ENCODE peak calls at places on chromosome 20, in nine cellular contexts. One of them, this sample, is unnamed.

GRCh38 chr20:37311710-37312355 is 22.4 kb downstream of the MANBAL start:
- DNase-seq in activated CD8-positive, alpha-beta T cell treated with anti-CD3 and anti-CD28 coated beads for 36 hours: no peak
- DNase-seq in colonic mucosa: no peak
- DNase-seq in bronchial epithelial cell: peak
- DNase-seq in NCI-H1694 treated with DMSO at 0.1 percent for 48 hours: no peak
- DNase-seq in adipocyte: peak
- DNase-seq in Peyer's patch: no peak
- DNase-seq in endothelial cell: no peak
- DNase-seq in fibroblast of gingiva: no peak
- DNase-seq in this sample: no peak

GRCh38 chr20:49347156-49347555 is 69.3 kb upstream of the ZNFX1 start:
- DNase-seq in fibroblast of gingiva: no peak
- DNase-seq in colonic mucosa: no peak
- DNase-seq in Peyer's patch: no peak
- DNase-seq in adipocyte: no peak
- DNase-seq in NCI-H1694 treated with DMSO at 0.1 percent for 48 hours: no peak
- DNase-seq in endothelial cell: no peak
- DNase-seq in activated CD8-positive, alpha-beta T cell treated with anti-CD3 and anti-CD28 coated beads for 36 hours: no peak
- DNase-seq in bronchial epithelial cell: no peak
- DNase-seq in this sample: no peak

GRCh38 chr20:39607124-39607523 is 645.0 kb downstream of the DHX35 start:
- DNase-seq in bronchial epithelial cell: peak
- DNase-seq in adipocyte: no peak
- DNase-seq in activated CD8-positive, alpha-beta T cell treated with anti-CD3 and anti-CD28 coated beads for 36 hours: no peak
- DNase-seq in colonic mucosa: no peak
- DNase-seq in Peyer's patch: no peak
- DNase-seq in NCI-H1694 treated with DMSO at 0.1 percent for 48 hours: no peak
- DNase-seq in endothelial cell: no peak
- DNase-seq in fibroblast of gingiva: peak
- DNase-seq in this sample: peak

GRCh38 chr20:34045294-34045693 is 51.6 kb downstream of the RALY start:
- DNase-seq in NCI-H1694 treated with DMSO at 0.1 percent for 48 hours: no peak
- DNase-seq in bronchial epithelial cell: no peak
- DNase-seq in fibroblast of gingiva: no peak
- DNase-seq in endothelial cell: no peak
- DNase-seq in colonic mucosa: peak
- DNase-seq in Peyer's patch: no peak
- DNase-seq in activated CD8-positive, alpha-beta T cell treated with anti-CD3 and anti-CD28 coated beads for 36 hours: no peak
- DNase-seq in adipocyte: peak
- DNase-seq in this sample: peak

GRCh38 chr20:13101701-13102100 is 92.9 kb downstream of the SPTLC3 start:
- DNase-seq in NCI-H1694 treated with DMSO at 0.1 percent for 48 hours: no peak
- DNase-seq in adipocyte: no peak
- DNase-seq in activated CD8-positive, alpha-beta T cell treated with anti-CD3 and anti-CD28 coated beads for 36 hours: no peak
- DNase-seq in Peyer's patch: no peak
- DNase-seq in bronchial epithelial cell: peak
- DNase-seq in endothelial cell: no peak
- DNase-seq in fibroblast of gingiva: no peak
- DNase-seq in colonic mucosa: no peak
- DNase-seq in this sample: peak

GRCh38 chr20:21505161-21505809 is 8.6 kb downstream of the NKX2-2 start:
- DNase-seq in colonic mucosa: peak
- DNase-seq in NCI-H1694 treated with DMSO at 0.1 percent for 48 hours: peak
- DNase-seq in endothelial cell: peak
- DNase-seq in Peyer's patch: peak
- DNase-seq in fibroblast of gingiva: peak
- DNase-seq in adipocyte: peak
- DNase-seq in activated CD8-positive, alpha-beta T cell treated with anti-CD3 and anti-CD28 coated beads for 36 hours: peak
- DNase-seq in bronchial epithelial cell: no peak
- DNase-seq in this sample: peak

GRCh38 chr20:62716198-62716940 is 7.7 kb downstream of the NTSR1 start:
- DNase-seq in adipocyte: peak
- DNase-seq in endothelial cell: no peak
- DNase-seq in bronchial epithelial cell: no peak
- DNase-seq in fibroblast of gingiva: no peak
- DNase-seq in colonic mucosa: no peak
- DNase-seq in Peyer's patch: no peak
- DNase-seq in NCI-H1694 treated with DMSO at 0.1 percent for 48 hours: no peak
- DNase-seq in activated CD8-positive, alpha-beta T cell treated with anti-CD3 and anti-CD28 coated beads for 36 hours: peak
- DNase-seq in this sample: peak

GRCh38 chr20:51696304-51697118 is 71.7 kb downstream of the ATP9A start:
- DNase-seq in endothelial cell: no peak
- DNase-seq in Peyer's patch: no peak
- DNase-seq in NCI-H1694 treated with DMSO at 0.1 percent for 48 hours: no peak
- DNase-seq in fibroblast of gingiva: no peak
- DNase-seq in bronchial epithelial cell: peak
- DNase-seq in colonic mucosa: no peak
- DNase-seq in adipocyte: peak
- DNase-seq in activated CD8-positive, alpha-beta T cell treated with anti-CD3 and anti-CD28 coated beads for 36 hours: no peak
- DNase-seq in this sample: peak

GRCh38 chr20:47479506-47479905 is 22.2 kb upstream of the NCOA3 start:
- DNase-seq in fibroblast of gingiva: no peak
- DNase-seq in adipocyte: no peak
- DNase-seq in NCI-H1694 treated with DMSO at 0.1 percent for 48 hours: no peak
- DNase-seq in colonic mucosa: no peak
- DNase-seq in endothelial cell: no peak
- DNase-seq in bronchial epithelial cell: peak
- DNase-seq in activated CD8-positive, alpha-beta T cell treated with anti-CD3 and anti-CD28 coated beads for 36 hours: no peak
- DNase-seq in Peyer's patch: no peak
- DNase-seq in this sample: peak

GRCh38 chr20:600141-600540 is 10.0 kb downstream of the TCF15 start:
- DNase-seq in fibroblast of gingiva: no peak
- DNase-seq in endothelial cell: no peak
- DNase-seq in colonic mucosa: no peak
- DNase-seq in NCI-H1694 treated with DMSO at 0.1 percent for 48 hours: no peak
- DNase-seq in bronchial epithelial cell: no peak
- DNase-seq in Peyer's patch: no peak
- DNase-seq in activated CD8-positive, alpha-beta T cell treated with anti-CD3 and anti-CD28 coated beads for 36 hours: no peak
- DNase-seq in adipocyte: no peak
- DNase-seq in this sample: no peak

GRCh38 chr20:62860391-62860923 is 1.2 kb downstream of the TCFL5 start:
- DNase-seq in adipocyte: peak
- DNase-seq in NCI-H1694 treated with DMSO at 0.1 percent for 48 hours: peak
- DNase-seq in endothelial cell: no peak
- DNase-seq in activated CD8-positive, alpha-beta T cell treated with anti-CD3 and anti-CD28 coated beads for 36 hours: no peak
- DNase-seq in colonic mucosa: no peak
- DNase-seq in fibroblast of gingiva: peak
- DNase-seq in bronchial epithelial cell: no peak
- DNase-seq in Peyer's patch: no peak
- DNase-seq in this sample: peak

GRCh38 chr20:24868396-24868927 is 80.6 kb upstream of the CST7 start:
- DNase-seq in colonic mucosa: no peak
- DNase-seq in adipocyte: no peak
- DNase-seq in endothelial cell: no peak
- DNase-seq in fibroblast of gingiva: no peak
- DNase-seq in Peyer's patch: no peak
- DNase-seq in NCI-H1694 treated with DMSO at 0.1 percent for 48 hours: no peak
- DNase-seq in bronchial epithelial cell: no peak
- DNase-seq in activated CD8-positive, alpha-beta T cell treated with anti-CD3 and anti-CD28 coated beads for 36 hours: no peak
- DNase-seq in this sample: no peak

This sample was measured in fibroblast of the aortic adventitia.